ENCODE peak calls at places on chromosomes 13 and 19, in nine cellular contexts. H, Z, E, Y, C, X, M, A and D are unnamed samples.

GRCh38 chr19:30123611-30124010 is 181.6 kb downstream of the URI1 start:
- DNase-seq in H (no peak), Z (no peak), Y (no peak), X (no peak), C (no peak), A (no peak), E (no peak), M (no peak), D (no peak)

GRCh38 chr13:23889598-23890224 is 511 bp upstream of the MIPEP start:
- DNase-seq in C (no peak), X (no peak), H (no peak), A (no peak), M (no peak), Y (peak; percentile 41), E (no peak), Z (no peak), D (no peak)

GRCh38 chr19:18023596-18024212 is 15.7 kb downstream of the ARRDC2 start:
- DNase-seq in Y (no peak), X (no peak), C (peak; percentile 64), E (no peak), M (peak; percentile 91), A (peak; percentile 89), H (peak; percentile 78), Z (no peak), D (peak; percentile 95)

GRCh38 chr13:60798503-60798902 is 401.5 kb downstream of the TDRD3 start:
- DNase-seq in H (no peak), E (no peak), C (no peak), M (no peak), A (no peak), Y (no peak), X (no peak), Z (no peak), D (no peak)

GRCh38 chr13:99062593-99062992 is 84.7 kb upstream of the DOCK9 start:
- DNase-seq in E (no peak), X (peak; percentile 73), M (no peak), H (no peak), Y (no peak), Z (no peak), C (no peak), A (no peak), D (no peak)

GRCh38 chr13:79307433-79307861 is 98.6 kb downstream of the RBM26 start:
- DNase-seq in X (no peak), Y (no peak), E (no peak), M (no peak), C (no peak), A (no peak), H (no peak), Z (no peak), D (no peak)

GRCh38 chr13:51520524-51520923 is 63.7 kb upstream of the WDFY2 start:
- DNase-seq in Z (no peak), E (no peak), Y (no peak), H (no peak), M (no peak), X (no peak), C (no peak), A (no peak), D (no peak)

GRCh38 chr13:44471686-44472085 is 98.1 kb downstream of the SERP2 start:
- DNase-seq in E (peak; percentile 8), X (no peak), Z (no peak), H (no peak), M (no peak), A (no peak), Y (no peak), C (no peak), D (no peak)

GRCh38 chr13:29520671-29521070 is 74.8 kb downstream of the SLC7A1 start:
- DNase-seq in Y (no peak), X (no peak), C (no peak), A (no peak), E (no peak), H (no peak), M (no peak), Z (no peak), D (no peak)

GRCh38 chr19:29121684-29122083 is 91.3 kb downstream of the UQCRFS1 start:
- DNase-seq in H (no peak), C (no peak), A (no peak), M (no peak), X (no peak), Z (peak; percentile 56), Y (peak; percentile 32), E (no peak), D (no peak)

GRCh38 chr19:57560049-57560491 is 407 bp upstream of the ZNF550 start:
- DNase-seq in X (peak; percentile 29), Y (peak; percentile 30), M (peak; percentile 63), A (no peak), C (no peak), H (no peak), E (no peak), Z (no peak), D (no peak)

GRCh38 chr19:5913739-5914357 is at the start of gene CAPS:
- DNase-seq in Z (no peak), A (peak; percentile 44), M (peak; percentile 56), E (peak; percentile 26), Y (no peak), H (peak; percentile 78), X (no peak), C (peak; percentile 91), D (no peak)
- H3K27ac ChIP-seq in Z (no peak within 1 kb of the TSS), A (peak within 1 kb of the TSS; percentile 66), M (peak within 1 kb of the TSS; percentile 63), E (peak within 1 kb of the TSS; percentile 59), Y (no peak within 1 kb of the TSS), H (peak within 1 kb of the TSS; percentile 73), X (no peak within 1 kb of the TSS), C (peak within 1 kb of the TSS; percentile 83), D (peak within 1 kb of the TSS; percentile 62)

GRCh38 chr19:27765912-27766725 is 1446.8 kb downstream of the UQCRFS1 start:
- DNase-seq in H (no peak), Z (no peak), X (no peak), C (no peak), E (no peak), M (no peak), Y (no peak), A (no peak), D (peak; percentile 47)

GRCh38 chr19:27767234-27767633 is 1445.7 kb downstream of the UQCRFS1 start:
- DNase-seq in H (no peak), C (no peak), Y (no peak), E (no peak), Z (no peak), M (no peak), A (no peak), X (no peak), D (peak; percentile 72)

GRCh38 chr19:27762933-27763332 is 1450.0 kb downstream of the UQCRFS1 start:
- DNase-seq in Y (no peak), E (no peak), H (no peak), M (no peak), Z (no peak), A (no peak), X (no peak), C (no peak), D (no peak)

GRCh38 chr19:27765397-27765796 is 1447.6 kb downstream of the UQCRFS1 start:
- DNase-seq in M (no peak), A (no peak), C (no peak), X (no peak), Y (no peak), Z (no peak), E (no peak), H (no peak), D (peak; percentile 81)

GRCh38 chr19:27764186-27764804 is 1448.7 kb downstream of the UQCRFS1 start:
- DNase-seq in Y (no peak), X (no peak), E (no peak), H (no peak), A (no peak), C (no peak), M (no peak), Z (no peak), D (peak; percentile 77)
- H3K4me3 ChIP-seq in Y (no peak overlapping the region), X (no peak overlapping the region), E (no peak overlapping the region), H (no peak overlapping the region), A (no peak overlapping the region), C (no peak overlapping the region), M (no peak overlapping the region), Z (no peak overlapping the region), D (no peak overlapping the region)

DNA sequence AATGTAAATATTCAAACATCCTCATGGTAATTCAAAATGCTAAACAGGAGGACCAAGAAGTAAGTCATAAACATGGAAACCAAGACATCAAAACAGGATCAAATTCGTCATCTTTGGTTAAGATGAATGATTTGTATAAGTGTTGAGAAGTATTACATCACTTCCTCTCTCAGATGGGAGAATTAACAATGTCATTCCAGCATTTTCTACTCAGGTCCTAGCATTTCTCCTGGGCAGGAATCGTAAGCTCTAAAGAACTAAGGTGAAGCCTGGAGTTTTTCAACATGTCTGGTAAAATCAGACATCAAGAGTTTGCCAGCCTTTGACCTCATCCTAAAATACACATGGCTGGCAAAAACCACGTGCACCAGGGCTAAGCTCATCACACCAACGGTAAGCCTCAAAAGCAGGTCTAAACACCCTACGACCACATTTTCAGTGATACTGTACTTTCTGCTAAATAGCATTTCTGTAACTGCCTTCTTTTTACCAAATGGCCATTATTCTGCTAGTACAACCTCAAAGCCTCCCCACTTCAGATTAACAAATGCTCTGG is 24.8 kb downstream of the RANBP3 start:
- DNase-seq in E (no peak), M (no peak), X (no peak), A (no peak), C (no peak), Z (no peak), Y (no peak), H (no peak), D (no peak)
- TF ChIP-seq EP300 in E (no peak), M (no peak), X (no peak), A (no peak), C (no peak), Z (no peak), Y (no peak), H (no peak), D (no peak)

GRCh38 chr19:52667972-52668371 is 29.8 kb upstream of the ZNF83 start:
- DNase-seq in C (no peak), H (no peak), E (no peak), X (no peak), Z (no peak), M (no peak), A (no peak), Y (no peak), D (no peak)

GRCh38 chr19:52670046-52670445 is 31.9 kb upstream of the ZNF83 start:
- DNase-seq in A (no peak), C (no peak), E (no peak), Y (no peak), X (no peak), H (peak; percentile 12), M (no peak), Z (no peak), D (no peak)

GRCh38 chr19:52665529-52665928 is 27.4 kb upstream of the ZNF83 start:
- DNase-seq in A (no peak), X (no peak), Y (no peak), E (no peak), C (no peak), M (no peak), Z (peak; percentile 55), H (no peak), D (no peak)

GRCh38 chr19:52673014-52673413 is 34.9 kb upstream of the ZNF83 start:
- DNase-seq in H (no peak), X (no peak), Z (no peak), Y (no peak), A (no peak), C (no peak), M (no peak), E (no peak), D (no peak)

GRCh38 chr19:52669586-52669985 is 31.4 kb upstream of the ZNF83 start:
- DNase-seq in H (no peak), E (no peak), M (no peak), Y (no peak), X (no peak), C (no peak), A (no peak), Z (no peak), D (no peak)
- H3K27ac ChIP-seq in H (no peak overlapping the region), E (no peak overlapping the region), M (no peak overlapping the region), Y (no peak overlapping the region), X (no peak overlapping the region), C (no peak overlapping the region), A (no peak overlapping the region), Z (no peak overlapping the region), D (no peak overlapping the region)